ENCODE peak calls at places on chromosomes 6 and 20, in five cellular contexts. K is GM12878, Y is iPS-NIHi11, M is left ventricle myocardium inferior, H is lung microvascular endothelial cell. J is an unnamed sample.

GRCh38 chr20:3653921-3654320 is 9.3 kb downstream of the GFRA4 start:
- DNase-seq in K (no peak), Y (no peak), M (no peak), H (no peak), J (no peak)

GRCh38 chr20:45981261-45981660 is 9.3 kb upstream of the ZNF335 start:
- DNase-seq in K (no peak), Y (no peak), M (no peak), H (no peak), J (no peak)

GRCh38 chr6:158406736-158407135 is 94.5 kb downstream of the TULP4 start:
- DNase-seq in K (no peak), Y (no peak), M (no peak), H (peak; percentile 90), J (no peak)

GRCh38 chr6:1312444-1313363 is 806 bp downstream of the FOXQ1 start:
- DNase-seq in K (no peak), Y (peak; percentile 48), M (no peak), H (peak; percentile 21), J (no peak)

GRCh38 chr20:13441388-13441787 is 197.3 kb downstream of the TASP1 start:
- DNase-seq in K (no peak), Y (no peak), M (no peak), H (no peak), J (no peak)

GRCh38 chr20:38298768-38299288 is 5.1 kb upstream of the BPI start:
- DNase-seq in K (no peak), Y (no peak), M (peak; percentile 79), H (peak; percentile 45), J (peak; percentile 72)

GRCh38 chr20:49446808-49447207 is 35.7 kb downstream of the KCNB1 start:
- DNase-seq in K (no peak), Y (peak; percentile 62), M (peak; percentile 84), H (no peak), J (peak; percentile 43)

GRCh38 chr20:25033941-25034335 is 24.0 kb downstream of the ACSS1 start:
- DNase-seq in K (no peak), Y (no peak), M (no peak), H (no peak), J (no peak)

GRCh38 chr6:136609878-136610706 is 59.9 kb upstream of the MAP7 start:
- DNase-seq in K (no peak), Y (peak; percentile 18), M (no peak), H (peak; percentile 45), J (no peak)

GRCh38 chr6:136582702-136583471 is 32.7 kb upstream of the MAP7 start:
- DNase-seq in K (no peak), Y (peak; percentile 23), M (no peak), H (peak; percentile 87), J (no peak)

GRCh38 chr20:52269327-52269726 is 77.7 kb upstream of the ZFP64 start:
- DNase-seq in K (no peak), Y (no peak), M (no peak), H (no peak), J (no peak)

GRCh38 chr6:28884423-28885148 is 39.2 kb downstream of the TRIM27 start:
- DNase-seq in K (no peak), Y (no peak), M (no peak), H (no peak), J (no peak)

GRCh38 chr20:31717478-31717946 is 5.2 kb downstream of the BCL2L1 start:
- DNase-seq in K (peak; percentile 68), Y (no peak), M (no peak), H (no peak), J (no peak)

GRCh38 chr6:134647861-134648260 is 302.0 kb downstream of the ALDH8A1 start:
- DNase-seq in K (no peak), Y (no peak), M (no peak), H (peak; percentile 71), J (no peak)

GRCh38 chr6:145206247-145206907 is 528.9 kb downstream of the EPM2A start:
- DNase-seq in K (no peak), Y (no peak), M (no peak), H (no peak), J (no peak)

GRCh38 chr6:170294813-170295518 is 4.1 kb upstream of the DLL1 start:
- DNase-seq in K (no peak), Y (no peak), M (no peak), H (no peak), J (no peak)

GRCh38 chr6:108174371-108175175 is 8.8 kb downstream of the NR2E1 start:
- DNase-seq in K (no peak), Y (peak; percentile 64), M (no peak), H (peak; percentile 35), J (no peak)

GRCh38 chr6:17968876-17969275 is 18.6 kb downstream of the KIF13A start:
- DNase-seq in K (no peak), Y (no peak), M (no peak), H (no peak), J (no peak)

GRCh38 chr20:17628101-17628841 is 53.8 kb downstream of the RRBP1 start:
- DNase-seq in K (no peak), Y (no peak), M (peak; percentile 10), H (peak; percentile 26), J (no peak)

GRCh38 chr6:132354517-132355167 is 46.6 kb downstream of the MOXD1 start:
- DNase-seq in K (peak; percentile 63), Y (no peak), M (no peak), H (no peak), J (no peak)

J was measured in right lobe of liver.